ENCODE peak calls at places on chromosomes 13 and 19, in seven cellular contexts. W, T, B, H, G, A and M are unnamed samples. For H3K9me3, H3K36me3 and H3K4me1, the result is how much of the 10 kb centered on the place peaks cover.

GRCh38 chr13:42947925-42948324 is 44.1 kb downstream of the EPSTI1 start:
- DNase-seq in W (no peak), T (no peak), B (no peak), H (peak), G (no peak), A (no peak), M (no peak)

GRCh38 chr19:27966390-27966816 is 1246.5 kb downstream of the UQCRFS1 start:
- DNase-seq in W (no peak), T (peak), B (no peak), H (no peak), G (no peak), A (no peak), M (no peak)

GRCh38 chr19:2494447-2495129 is 18.7 kb downstream of the GADD45B start:
- DNase-seq in W (peak), T (peak), B (peak), H (peak), G (peak), A (peak), M (peak)

GRCh38 chr19:31676271-31677004 is 327.2 kb upstream of the TSHZ3 start:
- DNase-seq in W (no peak), T (peak), B (no peak), H (no peak), G (no peak), A (no peak), M (peak)

GRCh38 chr13:103067751-103068563 is 1.7 kb upstream of the SLC10A2 start:
- DNase-seq in W (no peak), T (no peak), B (peak), H (peak), G (no peak), A (no peak), M (peak)

GRCh38 chr13:51435002-51435578 is 17.7 kb downstream of the INTS6 start:
- DNase-seq in W (no peak), T (peak), B (no peak), H (no peak), G (no peak), A (no peak), M (no peak)

GRCh38 chr13:97257800-97258799 is 36.0 kb downstream of the MBNL2 start:
- DNase-seq in W (peak), T (peak), B (no peak), H (no peak), G (no peak), A (peak), M (no peak)

GRCh38 chr19:32891609-32892008 is 22.0 kb upstream of the SLC7A9 start:
- DNase-seq in W (no peak), T (no peak), B (no peak), H (no peak), G (no peak), A (no peak), M (no peak)

GRCh38 chr19:3753631-3754410 is 7.7 kb downstream of the APBA3 start:
- DNase-seq in W (no peak), T (no peak), B (no peak), H (no peak), G (no peak), A (no peak), M (no peak)

GRCh38 chr19:13817018-13817614 is 21.9 kb downstream of the ZSWIM4 start:
- DNase-seq in W (no peak), T (peak), B (peak), H (peak), G (peak), A (no peak), M (peak)

GRCh38 chr13:80584306-80584705 is 243.4 kb upstream of the SPRY2 start:
- DNase-seq in W (no peak), T (no peak), B (no peak), H (no peak), G (no peak), A (no peak), M (no peak)

GRCh38 chr19:58385313-58386165 is 1.5 kb upstream of the RPS5 start:
- DNase-seq in W (no peak), T (peak), B (no peak), H (peak), G (peak), A (no peak), M (no peak)

GRCh38 chr13:90591927-90592268 is 755.6 kb upstream of the MIR17HG start:
- DNase-seq in W (no peak), T (no peak), B (no peak), H (no peak), G (no peak), A (no peak), M (no peak)

GRCh38 chr19:610071-610800 is 20.6 kb downstream of the HCN2 start:
- DNase-seq in W (no peak), T (no peak), B (no peak), H (no peak), G (no peak), A (no peak), M (no peak)

GRCh38 chr19:5934779-5935472 is 20.9 kb downstream of the CAPS start:
- DNase-seq in W (peak), T (peak), B (no peak), H (peak), G (no peak), A (peak), M (no peak)

GRCh38 chr13:76503756-76504155 is 382.4 kb downstream of the KCTD12 start:
- DNase-seq in W (no peak), T (no peak), B (no peak), H (no peak), G (no peak), A (no peak), M (no peak)

GRCh38 chr19:35403116-35403760 is 32.4 kb downstream of the GPR42 start:
- DNase-seq in W (no peak), T (no peak), B (no peak), H (no peak), G (no peak), A (no peak), M (no peak)

GRCh38 chr13:102846261-102847015 is 606 bp downstream of the ERCC5 start:
- DNase-seq in W (peak), T (peak), B (peak), H (peak), G (peak), A (no peak), M (peak)

DNA sequence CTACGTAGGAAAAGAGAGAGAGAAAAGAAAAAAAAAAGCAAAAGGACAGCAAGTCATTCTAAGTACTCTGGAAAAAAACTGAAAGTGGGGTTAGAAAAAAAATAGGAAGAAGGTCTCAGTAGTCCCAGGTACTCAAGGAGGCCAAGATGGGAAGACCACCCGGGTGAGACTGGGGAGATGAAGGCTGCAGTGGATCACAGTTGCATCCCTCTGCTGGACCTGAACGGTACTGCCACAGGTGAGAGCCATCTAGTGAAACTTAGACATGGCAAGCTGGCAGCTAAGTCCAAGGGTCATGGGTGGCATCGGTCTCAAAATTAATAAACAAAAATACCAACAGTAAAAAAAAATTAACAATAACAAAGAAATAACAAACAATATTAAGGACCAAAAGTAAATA is 41.0 kb upstream of the ZNF91 start:
- DNase-seq in W (no peak), T (no peak), B (peak), H (no peak), G (no peak), A (no peak), M (no peak)
- H3K9me3 ChIP-seq in W (under half), T (under half), B (under half), H (under half), G (under half), A (under half), M (under half)

GRCh38 chr13:28479005-28479404 is 15.9 kb downstream of the FLT1 start:
- DNase-seq in W (no peak), T (no peak), B (no peak), H (no peak), G (no peak), A (no peak), M (no peak)

GRCh38 chr13:28477709-28477973 is 17.3 kb downstream of the FLT1 start:
- DNase-seq in W (no peak), T (no peak), B (no peak), H (no peak), G (no peak), A (no peak), M (no peak)

GRCh38 chr13:28478127-28478526 is 16.8 kb downstream of the FLT1 start:
- DNase-seq in W (no peak), T (peak), B (no peak), H (no peak), G (no peak), A (no peak), M (no peak)

GRCh38 chr13:28475916-28476725 is 18.8 kb downstream of the FLT1 start:
- DNase-seq in W (no peak), T (peak), B (no peak), H (no peak), G (no peak), A (no peak), M (no peak)

GRCh38 chr13:28476919-28477708 is 17.8 kb downstream of the FLT1 start:
- DNase-seq in W (no peak), T (no peak), B (no peak), H (no peak), G (no peak), A (no peak), M (no peak)
- H3K36me3 ChIP-seq in W (under half), T (under half), B (under half), H (under half), G (under half), A (under half), M (under half)

GRCh38 chr13:94324409-94325147 is 154.9 kb downstream of the DCT start:
- DNase-seq in W (no peak), T (no peak), B (no peak), H (no peak), G (no peak), A (no peak), M (no peak)
- H3K4me1 ChIP-seq in W (under half), T (under half), B (under half), H (under half), G (under half), A (under half), M (under half)

GRCh38 chr19:21823224-21823623 is 12.8 kb downstream of the ZNF43 start:
- DNase-seq in W (no peak), T (no peak), B (no peak), H (no peak), G (no peak), A (no peak), M (no peak)
- H3K9me3 ChIP-seq in W (under half), T (under half), B (under half), H (under half), G (under half), A (under half), M (half or more)

GRCh38 chr13:95228130-95228529 is 73.1 kb downstream of the ABCC4 start:
- DNase-seq in W (no peak), T (no peak), B (no peak), H (no peak), G (no peak), A (no peak), M (no peak)
- H3K36me3 ChIP-seq in W (under half), T (under half), B (under half), H (under half), G (under half), A (under half), M (under half)